ENCODE peak calls at places on chromosome 21, in eight cellular contexts. C is activated CD8-positive, alpha-beta T cell treated with anti-CD3 and anti-CD28 coated beads for 36 hours; N is GM23338; V is esophagus muscularis mucosa; X is epithelial cell of esophagus; I is GM10248; T is pancreas; W is ovary. R is an unnamed sample.

GRCh38 chr21:25369524-25370300 is 237.6 kb downstream of the MRPL39 start:
- DNase-seq in X (no peak), N (no peak), W (no peak), C (no peak), V (no peak), I (no peak), T (no peak), R (no peak)

GRCh38 chr21:23579573-23579972 is 2027.7 kb downstream of the MRPL39 start:
- DNase-seq in X (no peak), T (no peak), W (no peak), N (no peak), I (no peak), V (no peak), C (no peak), R (no peak)

GRCh38 chr21:40129809-40130208 is 262.6 kb downstream of the PCP4 start:
- DNase-seq in T (no peak), C (no peak), V (no peak), I (no peak), N (no peak), W (no peak), X (no peak), R (no peak)

GRCh38 chr21:39715804-39716397 is 29.1 kb upstream of the IGSF5 start:
- DNase-seq in T (no peak), N (peak), I (peak), C (peak), W (peak), X (peak), V (no peak), R (peak)

GRCh38 chr21:40901690-40902089 is 54.7 kb upstream of the DSCAM start:
- DNase-seq in W (no peak), V (no peak), X (no peak), C (no peak), N (no peak), T (no peak), I (no peak), R (no peak)

GRCh38 chr21:20451051-20451450 is 547.2 kb upstream of the NCAM2 start:
- DNase-seq in W (no peak), C (no peak), N (no peak), X (peak), V (no peak), I (no peak), T (no peak), R (no peak)

GRCh38 chr21:46559291-46559983 is 45.4 kb downstream of the S100B start:
- DNase-seq in C (peak), X (no peak), V (peak), N (no peak), W (no peak), T (no peak), I (peak), R (peak)

GRCh38 chr21:19557488-19557887 is 1153.9 kb upstream of the TMPRSS15 start:
- DNase-seq in C (no peak), W (no peak), T (no peak), X (no peak), I (no peak), N (no peak), V (no peak), R (no peak)

GRCh38 chr21:32994305-32994704 is 31.4 kb upstream of the OLIG2 start:
- DNase-seq in N (peak), I (no peak), V (no peak), X (peak), T (no peak), W (no peak), C (no peak), R (no peak)

GRCh38 chr21:44018127-44018526 is 6.0 kb downstream of the TRAPPC10 start:
- DNase-seq in W (no peak), I (no peak), V (no peak), N (no peak), C (no peak), X (no peak), T (no peak), R (no peak)

GRCh38 chr21:27422435-27422834 is 455.5 kb upstream of the ADAMTS5 start:
- DNase-seq in I (no peak), C (no peak), W (no peak), T (no peak), N (no peak), V (no peak), X (no peak), R (no peak)

GRCh38 chr21:38498057-38498833 is at the start of gene ERG:
- DNase-seq in I (no peak), N (no peak), X (no peak), T (no peak), C (no peak), V (peak), W (no peak), R (no peak)

GRCh38 chr21:43865471-43866181 is 603 bp downstream of the AGPAT3 start:
- DNase-seq in T (peak), V (no peak), X (peak), I (peak), C (peak), N (peak), W (peak), R (peak)

GRCh38 chr21:30268608-30269197 is 14.0 kb downstream of the KRTAP24-1 start:
- DNase-seq in W (no peak), T (no peak), V (no peak), N (peak), X (peak), C (no peak), I (no peak), R (no peak)

GRCh38 chr21:33261635-33262034 is 4.5 kb upstream of the IL10RB start:
- DNase-seq in N (no peak), X (no peak), V (no peak), W (no peak), I (no peak), C (peak), T (no peak), R (no peak)

GRCh38 chr21:26115346-26115745 is 55.2 kb downstream of the APP start:
- DNase-seq in N (no peak), T (no peak), I (no peak), C (no peak), X (peak), V (no peak), W (no peak), R (no peak)

GRCh38 chr21:25385912-25386474 is 221.3 kb downstream of the MRPL39 start:
- DNase-seq in W (no peak), N (peak), X (peak), I (peak), V (no peak), T (peak), C (no peak), R (peak)

GRCh38 chr21:42063206-42063577 is 7.9 kb upstream of the UMODL1 start:
- DNase-seq in V (no peak), I (no peak), N (no peak), C (peak), T (no peak), W (no peak), X (no peak), R (no peak)

GRCh38 chr21:33539612-33540011 is 2.3 kb downstream of the GART start:
- DNase-seq in V (no peak), I (no peak), T (no peak), N (no peak), X (peak), W (no peak), C (no peak), R (no peak)

GRCh38 chr21:29218749-29219148 is 80.0 kb upstream of the BACH1 start:
- DNase-seq in W (no peak), X (peak), T (no peak), C (no peak), I (no peak), V (no peak), N (no peak), R (no peak)

GRCh38 chr21:46459356-46460112 is 843 bp downstream of the DIP2A start:
- DNase-seq in N (peak), W (peak), X (peak), I (no peak), T (peak), V (no peak), C (peak), R (no peak)

GRCh38 chr21:38979271-38980196 is 173.8 kb downstream of the ETS2 start:
- DNase-seq in C (peak), T (no peak), I (no peak), W (no peak), X (peak), V (no peak), N (peak), R (no peak)

GRCh38 chr21:27362249-27362648 is 395.4 kb upstream of the ADAMTS5 start:
- DNase-seq in C (no peak), N (peak), V (no peak), W (no peak), X (peak), T (no peak), I (no peak), R (no peak)

GRCh38 chr21:31656199-31657095 is 3.0 kb upstream of the SOD1 start:
- DNase-seq in I (no peak), T (no peak), X (peak), W (no peak), C (peak), V (peak), N (no peak), R (no peak)

GRCh38 chr21:31658053-31658452 is 1.4 kb upstream of the SOD1 start:
- DNase-seq in W (no peak), V (no peak), T (no peak), X (no peak), C (no peak), I (no peak), N (no peak), R (no peak)

GRCh38 chr21:31663584-31664249 is 4.2 kb downstream of the SOD1 start:
- DNase-seq in C (no peak), W (no peak), V (no peak), N (no peak), T (no peak), X (no peak), I (no peak), R (no peak)

GRCh38 chr21:31660134-31660565 is 657 bp downstream of the SOD1 start:
- DNase-seq in X (no peak), I (peak), N (peak), C (peak), V (no peak), W (peak), T (no peak), R (no peak)

DNA sequence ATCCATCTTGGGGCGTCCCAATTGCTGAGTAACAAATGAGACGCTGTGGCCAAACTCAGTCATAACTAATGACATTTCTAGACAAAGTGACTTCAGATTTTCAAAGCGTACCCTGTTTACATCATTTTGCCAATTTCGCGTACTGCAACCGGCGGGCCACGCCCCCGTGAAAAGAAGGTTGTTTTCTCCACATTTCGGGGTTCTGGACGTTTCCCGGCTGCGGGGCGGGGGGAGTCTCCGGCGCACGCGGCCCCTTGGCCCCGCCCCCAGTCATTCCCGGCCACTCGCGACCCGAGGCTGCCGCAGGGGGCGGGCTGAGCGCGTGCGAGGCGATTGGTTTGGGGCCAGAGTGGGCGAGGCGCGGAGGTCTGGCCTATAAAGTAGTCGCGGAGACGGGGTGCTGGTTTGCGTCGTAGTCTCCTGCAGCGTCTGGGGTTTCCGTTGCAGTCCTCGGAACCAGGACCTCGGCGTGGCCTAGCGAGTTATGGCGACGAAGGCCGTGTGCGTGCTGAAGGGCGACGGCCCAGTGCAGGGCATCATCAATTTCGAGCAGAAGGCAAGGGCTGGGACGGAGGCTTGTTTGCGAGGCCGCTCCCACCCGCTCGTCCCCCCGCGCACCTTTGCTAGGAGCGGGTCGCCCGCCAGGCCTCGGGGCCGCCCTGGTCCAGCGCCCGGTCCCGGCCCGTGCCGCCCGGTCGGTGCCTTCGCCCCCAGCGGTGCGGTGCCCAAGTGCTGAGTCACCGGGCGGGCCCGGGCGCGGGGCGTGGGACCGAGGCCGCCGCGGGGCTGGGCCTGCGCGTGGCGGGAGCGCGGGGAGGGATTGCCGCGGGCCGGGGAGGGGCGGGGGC is at the start of gene SOD1:
- DNase-seq in T (peak), X (peak), V (peak), W (peak), N (peak), C (peak), I (peak), R (peak)
- TF ChIP-seq CTCF in T (no peak), X (no peak), V (peak), W (peak), N (no peak), C (no peak), I (no peak), R (no peak)

DNA sequence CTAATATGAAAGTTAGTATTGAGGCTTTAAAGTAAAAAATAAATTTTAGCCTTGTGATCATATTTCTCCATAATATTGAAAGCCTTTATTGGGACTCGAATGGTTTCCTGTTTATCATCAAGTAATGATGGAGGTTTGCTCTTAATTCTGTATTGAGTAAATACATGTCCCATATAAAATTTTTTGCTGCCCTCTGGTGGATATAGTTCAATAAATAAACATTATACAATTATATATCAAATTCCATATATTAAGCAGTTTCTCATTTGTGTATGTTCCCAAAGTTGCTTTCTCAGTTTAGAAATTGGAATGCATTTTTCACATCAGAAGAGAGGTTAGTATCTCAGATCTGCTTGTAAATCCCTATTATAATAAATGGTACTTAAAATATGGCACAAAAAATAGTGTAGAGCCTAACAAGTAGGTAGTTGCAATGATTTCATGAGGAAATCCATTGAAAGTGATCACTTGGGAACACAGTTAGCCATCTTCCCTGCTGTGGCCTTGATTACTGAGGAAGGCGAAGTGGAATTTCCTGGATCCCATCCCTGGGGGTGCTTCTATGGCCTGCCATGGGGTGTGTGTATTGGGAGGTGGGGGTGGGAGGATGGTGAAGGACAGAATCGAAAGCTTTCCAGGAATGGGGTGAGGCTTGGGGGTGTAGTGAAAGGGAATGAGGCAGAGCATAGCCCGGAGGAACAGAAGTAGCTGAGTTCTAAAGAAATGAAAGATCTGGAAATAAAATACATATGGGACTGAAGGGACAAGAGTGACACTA is 84.1 kb upstream of the C21orf91 start:
- DNase-seq in W (no peak), X (peak), C (no peak), V (no peak), N (peak), I (peak), T (no peak), R (peak)
- TF ChIP-seq CTCF in W (no peak), X (peak), C (peak), V (peak), N (peak), I (no peak), T (no peak), R (no peak)

DNA sequence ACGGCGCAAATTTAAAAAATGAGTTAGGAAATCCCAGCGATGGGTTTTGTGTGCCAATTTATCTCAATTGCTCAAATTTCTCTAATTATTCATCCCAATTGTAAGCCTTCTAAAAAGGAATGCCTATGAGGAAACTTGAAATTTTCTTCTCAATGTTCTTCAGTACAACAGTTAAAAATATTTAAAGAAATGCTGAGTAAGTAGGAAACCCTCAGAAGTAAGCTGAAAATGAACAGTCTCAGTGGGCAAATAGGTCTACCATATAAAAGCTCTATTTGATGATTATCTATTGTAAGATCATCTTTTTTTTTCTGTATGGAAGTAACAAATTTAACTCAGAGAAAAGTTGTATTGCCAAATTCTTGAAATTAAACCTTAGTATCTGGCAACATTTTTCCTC is 1.7 kb upstream of the USP25 start:
- DNase-seq in I (no peak), X (no peak), T (no peak), V (no peak), W (no peak), C (no peak), N (no peak), R (no peak)
- TF ChIP-seq CTCF in I (no peak), X (no peak), T (no peak), V (no peak), W (no peak), C (no peak), N (no peak), R (no peak)

GRCh38 chr21:45246535-45247320 is 41.0 kb downstream of the POFUT2 start:
- DNase-seq in V (peak), T (no peak), X (no peak), W (no peak), C (no peak), I (no peak), N (no peak), R (no peak)

GRCh38 chr21:45249626-45250025 is 38.1 kb downstream of the POFUT2 start:
- DNase-seq in W (no peak), X (no peak), T (no peak), I (no peak), V (no peak), N (no peak), C (no peak), R (no peak)

GRCh38 chr21:45250272-45250671 is 37.4 kb downstream of the POFUT2 start:
- DNase-seq in X (no peak), I (no peak), T (no peak), C (no peak), N (no peak), V (no peak), W (no peak), R (no peak)

GRCh38 chr21:45248893-45249381 is 38.8 kb downstream of the POFUT2 start:
- DNase-seq in X (no peak), N (peak), W (no peak), V (peak), T (no peak), C (no peak), I (no peak), R (no peak)

GRCh38 chr21:45248301-45248892 is 39.3 kb downstream of the POFUT2 start:
- DNase-seq in T (no peak), C (no peak), X (no peak), W (no peak), I (no peak), V (peak), N (no peak), R (no peak)
- TF ChIP-seq CTCF in T (no peak), C (no peak), X (no peak), W (no peak), I (no peak), V (no peak), N (no peak), R (no peak)

GRCh38 chr21:34635307-34635706 is 20.4 kb upstream of the RCAN1 start:
- DNase-seq in T (no peak), V (no peak), X (no peak), I (no peak), C (peak), N (peak), W (no peak), R (no peak)
- TF ChIP-seq CTCF in T (no peak), V (no peak), X (peak), I (peak), C (peak), N (peak), W (no peak), R (peak)

GRCh38 chr21:36999131-36999898 is 7.2 kb upstream of the RIPPLY3 start:
- DNase-seq in T (no peak), I (no peak), N (no peak), C (no peak), V (no peak), W (no peak), X (no peak), R (no peak)

GRCh38 chr21:37005548-37006242 is 807 bp upstream of the RIPPLY3 start:
- DNase-seq in X (no peak), T (peak), V (no peak), W (no peak), C (no peak), N (peak), I (no peak), R (no peak)

GRCh38 chr21:36994501-36995189 is 11.9 kb upstream of the RIPPLY3 start:
- DNase-seq in C (peak), X (peak), V (no peak), N (peak), I (no peak), T (no peak), W (no peak), R (no peak)

GRCh38 chr21:37001446-37001845 is 5.1 kb upstream of the RIPPLY3 start:
- DNase-seq in I (no peak), T (no peak), X (no peak), C (no peak), N (no peak), V (no peak), W (no peak), R (no peak)

GRCh38 chr21:37000381-37000780 is 6.1 kb upstream of the RIPPLY3 start:
- DNase-seq in C (no peak), V (no peak), I (no peak), T (no peak), W (no peak), X (no peak), N (no peak), R (no peak)
- TF ChIP-seq CTCF in C (no peak), V (no peak), I (no peak), T (no peak), W (no peak), X (peak), N (peak), R (no peak)